ENCODE peak calls at places on chromosomes 1 and 21, in four cellular contexts. One of them, this sample, is unnamed.

GRCh38 chr1:74420497-74420896 is 91.9 kb downstream of the LRRC53 start:
- DNase-seq in A549: no peak
- DNase-seq in activated T-cell treated with anti-CD3 and anti-CD28 coated beads for 4 hours: no peak
- DNase-seq in posterior cingulate gyrus: no peak
- DNase-seq in this sample: no peak

GRCh38 chr1:171801395-171801990 is 20.0 kb downstream of the METTL13 start:
- DNase-seq in A549: peak
- DNase-seq in activated T-cell treated with anti-CD3 and anti-CD28 coated beads for 4 hours: no peak
- DNase-seq in posterior cingulate gyrus: no peak
- DNase-seq in this sample: no peak

GRCh38 chr1:150619576-150620509 is 9.6 kb downstream of the ENSA start:
- DNase-seq in A549: peak
- DNase-seq in activated T-cell treated with anti-CD3 and anti-CD28 coated beads for 4 hours: no peak
- DNase-seq in posterior cingulate gyrus: no peak
- DNase-seq in this sample: peak

GRCh38 chr1:80633947-80634710 is 1166.6 kb upstream of the ADGRL2 start:
- DNase-seq in posterior cingulate gyrus: no peak
- DNase-seq in A549: no peak
- DNase-seq in activated T-cell treated with anti-CD3 and anti-CD28 coated beads for 4 hours: no peak
- DNase-seq in this sample: no peak

GRCh38 chr1:187878883-187879282 is 1050.1 kb downstream of the PLA2G4A start:
- DNase-seq in A549: no peak
- DNase-seq in activated T-cell treated with anti-CD3 and anti-CD28 coated beads for 4 hours: no peak
- DNase-seq in posterior cingulate gyrus: no peak
- DNase-seq in this sample: no peak

GRCh38 chr1:100943533-100943932 is 47.6 kb downstream of the SLC30A7 start:
- DNase-seq in posterior cingulate gyrus: no peak
- DNase-seq in A549: no peak
- DNase-seq in activated T-cell treated with anti-CD3 and anti-CD28 coated beads for 4 hours: no peak
- DNase-seq in this sample: no peak

GRCh38 chr21:32712043-32712442 is 15.8 kb downstream of the SYNJ1 start:
- DNase-seq in A549: no peak
- DNase-seq in activated T-cell treated with anti-CD3 and anti-CD28 coated beads for 4 hours: no peak
- DNase-seq in posterior cingulate gyrus: no peak
- DNase-seq in this sample: no peak

GRCh38 chr1:233901495-233901894 is 3.0 kb upstream of the SLC35F3 start:
- DNase-seq in activated T-cell treated with anti-CD3 and anti-CD28 coated beads for 4 hours: no peak
- DNase-seq in A549: no peak
- DNase-seq in posterior cingulate gyrus: no peak
- DNase-seq in this sample: no peak

GRCh38 chr1:36034692-36035091 is 49.2 kb upstream of the TEKT2 start:
- DNase-seq in posterior cingulate gyrus: no peak
- DNase-seq in A549: peak
- DNase-seq in activated T-cell treated with anti-CD3 and anti-CD28 coated beads for 4 hours: no peak
- DNase-seq in this sample: no peak

GRCh38 chr1:154937051-154937987 is 800 bp upstream of the PMVK start:
- DNase-seq in posterior cingulate gyrus: peak
- DNase-seq in A549: peak
- DNase-seq in activated T-cell treated with anti-CD3 and anti-CD28 coated beads for 4 hours: peak
- DNase-seq in this sample: peak

GRCh38 chr1:182391028-182391361 is 595 bp downstream of the GLUL start:
- DNase-seq in posterior cingulate gyrus: no peak
- DNase-seq in A549: no peak
- DNase-seq in activated T-cell treated with anti-CD3 and anti-CD28 coated beads for 4 hours: peak
- DNase-seq in this sample: no peak

GRCh38 chr1:232428036-232428600 is 201.8 kb downstream of the SIPA1L2 start:
- DNase-seq in posterior cingulate gyrus: no peak
- DNase-seq in activated T-cell treated with anti-CD3 and anti-CD28 coated beads for 4 hours: no peak
- DNase-seq in A549: no peak
- DNase-seq in this sample: no peak